ENCODE peak calls at places on chromosomes 5 and 9, in ten cellular contexts. P is NAMALWA; E is stimulated activated naive CD8-positive, alpha-beta T cell treated with anti-CD3 and anti-CD28 coated beads, Interleukin-15, Interleukin-2, amounts not matched to agents 100 U/mL and 50 U/mL, for 24 hours; W is NCI-H1436; R is SK-MEL-5; C is neural crest cell; Y is pulmonary artery endothelial cell; U is COR-L47; S is CD8-positive, alpha-beta T cell; H is stimulated activated CD8-positive, alpha-beta memory T cell treated with anti-CD3 and anti-CD28 coated beads, Interleukin-15, amount 100 ng/mL, for 1 hour. M is an unnamed sample.

GRCh38 chr9:69168709-69169217 is 5.3 kb upstream of the TJP2 start:
- DNase-seq in P (no peak), E (peak), W (peak), R (no peak), C (no peak), Y (no peak), U (peak), S (peak), H (no peak), M (no peak)

GRCh38 chr5:178126556-178126955 is 4.3 kb upstream of the RMND5B start:
- DNase-seq in P (no peak), E (no peak), W (no peak), R (no peak), C (no peak), Y (no peak), U (no peak), S (no peak), H (no peak), M (no peak)

GRCh38 chr5:17802256-17802655 is 168.0 kb downstream of the TAF11L14 start:
- DNase-seq in P (no peak), E (no peak), W (no peak), R (no peak), C (peak), Y (no peak), U (peak), S (no peak), H (no peak), M (no peak)

GRCh38 chr5:9337908-9338307 is 208.0 kb downstream of the SEMA5A start:
- DNase-seq in P (no peak), E (no peak), W (no peak), R (peak), C (no peak), Y (peak), U (no peak), S (no peak), H (no peak), M (no peak)

GRCh38 chr5:29897916-29898315 is 1295.6 kb upstream of the CDH6 start:
- DNase-seq in P (no peak), E (no peak), W (no peak), R (peak), C (no peak), Y (no peak), U (no peak), S (no peak), H (no peak), M (no peak)

GRCh38 chr5:2917524-2917923 is 166.0 kb upstream of the IRX2 start:
- DNase-seq in P (no peak), E (no peak), W (no peak), R (peak), C (no peak), Y (no peak), U (no peak), S (no peak), H (no peak), M (no peak)

GRCh38 chr5:91464886-91465646 is 81.9 kb upstream of the ARRDC3 start:
- DNase-seq in P (no peak), E (no peak), W (no peak), R (no peak), C (no peak), Y (no peak), U (no peak), S (no peak), H (no peak), M (no peak)

GRCh38 chr9:136700309-136700708 is 12.1 kb upstream of the DIPK1B start:
- DNase-seq in P (no peak), E (no peak), W (no peak), R (no peak), C (no peak), Y (no peak), U (no peak), S (no peak), H (no peak), M (no peak)

GRCh38 chr5:122999947-123000563 is 36.5 kb downstream of the PPIC start:
- DNase-seq in P (peak), E (peak), W (no peak), R (peak), C (peak), Y (no peak), U (no peak), S (no peak), H (no peak), M (no peak)

GRCh38 chr5:75156585-75156984 is 80.1 kb downstream of the ANKRD31 start:
- DNase-seq in P (peak), E (no peak), W (no peak), R (peak), C (no peak), Y (no peak), U (no peak), S (no peak), H (no peak), M (no peak)

GRCh38 chr9:89496645-89497044 is 1.3 kb downstream of the SEMA4D start:
- DNase-seq in P (no peak), E (peak), W (no peak), R (no peak), C (no peak), Y (no peak), U (no peak), S (peak), H (no peak), M (no peak)

GRCh38 chr5:67992919-67993318 is 222.6 kb upstream of the PIK3R1 start:
- DNase-seq in P (no peak), E (no peak), W (no peak), R (no peak), C (no peak), Y (no peak), U (no peak), S (no peak), H (no peak), M (no peak)

GRCh38 chr9:1210954-1211353 is 160.8 kb downstream of the DMRT2 start:
- DNase-seq in P (no peak), E (no peak), W (no peak), R (no peak), C (no peak), Y (no peak), U (no peak), S (no peak), H (no peak), M (no peak)

GRCh38 chr5:141870226-141870625 is 8.0 kb downstream of the PCDH1 start:
- DNase-seq in P (no peak), E (no peak), W (no peak), R (no peak), C (no peak), Y (no peak), U (no peak), S (no peak), H (no peak), M (no peak)

GRCh38 chr9:101764455-101764854 is 26.0 kb upstream of the GRIN3A start:
- DNase-seq in P (no peak), E (no peak), W (no peak), R (no peak), C (no peak), Y (no peak), U (no peak), S (no peak), H (no peak), M (no peak)

GRCh38 chr9:96020822-96021615 is 145.5 kb downstream of the ERCC6L2 start:
- DNase-seq in P (no peak), E (peak), W (no peak), R (no peak), C (peak), Y (no peak), U (peak), S (no peak), H (peak), M (no peak)

GRCh38 chr9:99054581-99054980 is 50.3 kb upstream of the TGFBR1 start:
- DNase-seq in P (no peak), E (no peak), W (no peak), R (no peak), C (no peak), Y (no peak), U (no peak), S (no peak), H (no peak), M (no peak)

GRCh38 chr9:127682351-127683136 is 24.2 kb upstream of the CFAP157 start:
- DNase-seq in P (no peak), E (no peak), W (no peak), R (no peak), C (no peak), Y (no peak), U (no peak), S (no peak), H (no peak), M (no peak)

GRCh38 chr5:14190194-14191164 is 47.3 kb downstream of the TRIO start:
- DNase-seq in P (no peak), E (no peak), W (peak), R (peak), C (no peak), Y (peak), U (no peak), S (no peak), H (no peak), M (no peak)

GRCh38 chr5:383066-383465 is 59.9 kb upstream of the EXOC3 start:
- DNase-seq in P (no peak), E (no peak), W (no peak), R (no peak), C (no peak), Y (no peak), U (no peak), S (no peak), H (no peak), M (no peak)

GRCh38 chr9:26033346-26033745 is 355.1 kb upstream of the TUSC1 start:
- DNase-seq in P (no peak), E (no peak), W (no peak), R (no peak), C (no peak), Y (no peak), U (no peak), S (no peak), H (no peak), M (no peak)

GRCh38 chr5:72523960-72524582 is 16.9 kb upstream of the ZNF366 start:
- DNase-seq in P (peak), E (no peak), W (peak), R (peak), C (no peak), Y (peak), U (peak), S (no peak), H (no peak), M (peak)

GRCh38 chr9:133693116-133693515 is 45.0 kb downstream of the SARDH start:
- DNase-seq in P (no peak), E (no peak), W (no peak), R (no peak), C (no peak), Y (no peak), U (no peak), S (no peak), H (no peak), M (no peak)

GRCh38 chr9:121809356-121810050 is 158.1 kb downstream of the DAB2IP start:
- DNase-seq in P (no peak), E (no peak), W (no peak), R (no peak), C (no peak), Y (no peak), U (no peak), S (no peak), H (no peak), M (no peak)

GRCh38 chr9:9912459-9912858 is 700.3 kb downstream of the PTPRD start:
- DNase-seq in P (peak), E (no peak), W (peak), R (peak), C (no peak), Y (no peak), U (peak), S (no peak), H (no peak), M (peak)

GRCh38 chr9:88017086-88017485 is 42.8 kb upstream of the CDK20 start:
- DNase-seq in P (no peak), E (no peak), W (no peak), R (no peak), C (no peak), Y (no peak), U (no peak), S (no peak), H (no peak), M (no peak)

GRCh38 chr5:103272377-103272776 is 13.8 kb downstream of the MACIR start:
- DNase-seq in P (no peak), E (no peak), W (no peak), R (no peak), C (no peak), Y (no peak), U (no peak), S (no peak), H (no peak), M (no peak)

GRCh38 chr5:111254613-111255012 is 30.4 kb downstream of the CAMK4 start:
- DNase-seq in P (peak), E (peak), W (peak), R (peak), C (no peak), Y (no peak), U (no peak), S (no peak), H (no peak), M (no peak)

GRCh38 chr9:3468407-3469205 is 57.2 kb downstream of the RFX3 start:
- DNase-seq in P (no peak), E (no peak), W (no peak), R (no peak), C (no peak), Y (no peak), U (peak), S (no peak), H (no peak), M (no peak)